ENCODE peak calls at places on chromosome 21, in four cellular contexts. F, E, A and D are unnamed samples. For H3K4me1, the result is how much of the 10 kb centered on the place peaks cover.

GRCh38 chr21:31901342-31901741 is 28.5 kb downstream of the HUNK start:
- DNase-seq in F (no peak), E (no peak), A (no peak), D (no peak)

GRCh38 chr21:30468912-30469812 is 11.0 kb downstream of the KRTAP19-1 start:
- DNase-seq in F (no peak), E (no peak), A (no peak), D (no peak)

GRCh38 chr21:37005548-37006242 is 807 bp upstream of the RIPPLY3 start:
- DNase-seq in F (no peak), E (no peak), A (no peak), D (no peak)

GRCh38 chr21:32332463-32332951 is 33.9 kb downstream of the MRAP start:
- DNase-seq in F (no peak), E (no peak), A (no peak), D (no peak)

GRCh38 chr21:38300180-38300579 is 43.4 kb downstream of the KCNJ15 start:
- DNase-seq in F (no peak), E (no peak), A (no peak), D (no peak)

GRCh38 chr21:26117972-26118367 is 52.6 kb downstream of the APP start:
- DNase-seq in F (no peak), E (no peak), A (no peak), D (no peak)

GRCh38 chr21:32916088-32916487 is 109.6 kb upstream of the OLIG2 start:
- DNase-seq in F (no peak), E (no peak), A (no peak), D (no peak)

GRCh38 chr21:32920474-32920873 is 105.3 kb upstream of the OLIG2 start:
- DNase-seq in F (no peak), E (no peak), A (no peak), D (no peak)

GRCh38 chr21:37202221-37202805 is 64.8 kb downstream of the VPS26C start:
- DNase-seq in F (no peak), E (no peak), A (no peak), D (no peak)

GRCh38 chr21:32494946-32495703 is 82.6 kb downstream of the EVA1C start:
- DNase-seq in F (peak), E (no peak), A (no peak), D (peak)

GRCh38 chr21:27112186-27112585 is 145.3 kb upstream of the ADAMTS5 start:
- DNase-seq in F (no peak), E (no peak), A (no peak), D (no peak)

GRCh38 chr21:31248598-31248997 is 95.5 kb downstream of the TIAM1 start:
- DNase-seq in F (no peak), E (peak), A (no peak), D (peak)

GRCh38 chr21:31752967-31753366 is 21.0 kb upstream of the SCAF4 start:
- DNase-seq in F (no peak), E (no peak), A (no peak), D (no peak)

GRCh38 chr21:32009263-32009662 is 136.4 kb downstream of the HUNK start:
- DNase-seq in F (no peak), E (no peak), A (no peak), D (no peak)

GRCh38 chr21:32314806-32315205 is 16.2 kb downstream of the MRAP start:
- DNase-seq in F (no peak), E (no peak), A (no peak), D (no peak)

GRCh38 chr21:36699026-36699545 is at the start of gene SIM2:
- DNase-seq in F (no peak), E (no peak), A (no peak), D (no peak)

GRCh38 chr21:32386195-32386870 is 6.5 kb downstream of the URB1 start:
- DNase-seq in F (no peak), E (peak), A (no peak), D (no peak)

GRCh38 chr21:21406918-21407317 is 408.7 kb downstream of the NCAM2 start:
- DNase-seq in F (no peak), E (no peak), A (no peak), D (no peak)

GRCh38 chr21:37166733-37167132 is 93.7 kb downstream of the TTC3 start:
- DNase-seq in F (no peak), E (no peak), A (no peak), D (no peak)

GRCh38 chr21:33642896-33643657 is 776 bp downstream of the ITSN1 start:
- DNase-seq in F (peak), E (no peak), A (no peak), D (peak)

GRCh38 chr21:33135925-33136324 is 66.0 kb downstream of the OLIG1 start:
- DNase-seq in F (no peak), E (no peak), A (no peak), D (no peak)

GRCh38 chr21:22711636-22712035 is 1713.4 kb downstream of the NCAM2 start:
- DNase-seq in F (no peak), E (no peak), A (no peak), D (no peak)

GRCh38 chr21:18451679-18452078 is 48.1 kb upstream of the TMPRSS15 start:
- DNase-seq in F (no peak), E (no peak), A (no peak), D (no peak)

GRCh38 chr21:36676039-36676950 is 22.6 kb upstream of the SIM2 start:
- DNase-seq in F (no peak), E (no peak), A (no peak), D (no peak)

GRCh38 chr21:27047331-27048314 is 80.7 kb upstream of the ADAMTS5 start:
- DNase-seq in F (no peak), E (no peak), A (no peak), D (peak)

GRCh38 chr21:42724226-42724920 is 71.0 kb downstream of the PDE9A start:
- DNase-seq in F (peak), E (no peak), A (no peak), D (peak)
- H3K4me3 ChIP-seq in F (no peak), E (no peak), A (no peak), D (no peak)

GRCh38 chr21:34817821-34818662 is 149.2 kb downstream of the CLIC6 start:
- DNase-seq in F (no peak), E (no peak), A (no peak), D (no peak)

GRCh38 chr21:34818663-34819158 is 149.9 kb downstream of the CLIC6 start:
- DNase-seq in F (no peak), E (no peak), A (no peak), D (peak)

GRCh38 chr21:34813266-34813886 is 144.6 kb downstream of the CLIC6 start:
- DNase-seq in F (no peak), E (peak), A (no peak), D (peak)

GRCh38 chr21:34814529-34814951 is 145.7 kb downstream of the CLIC6 start:
- DNase-seq in F (no peak), E (no peak), A (no peak), D (no peak)

DNA sequence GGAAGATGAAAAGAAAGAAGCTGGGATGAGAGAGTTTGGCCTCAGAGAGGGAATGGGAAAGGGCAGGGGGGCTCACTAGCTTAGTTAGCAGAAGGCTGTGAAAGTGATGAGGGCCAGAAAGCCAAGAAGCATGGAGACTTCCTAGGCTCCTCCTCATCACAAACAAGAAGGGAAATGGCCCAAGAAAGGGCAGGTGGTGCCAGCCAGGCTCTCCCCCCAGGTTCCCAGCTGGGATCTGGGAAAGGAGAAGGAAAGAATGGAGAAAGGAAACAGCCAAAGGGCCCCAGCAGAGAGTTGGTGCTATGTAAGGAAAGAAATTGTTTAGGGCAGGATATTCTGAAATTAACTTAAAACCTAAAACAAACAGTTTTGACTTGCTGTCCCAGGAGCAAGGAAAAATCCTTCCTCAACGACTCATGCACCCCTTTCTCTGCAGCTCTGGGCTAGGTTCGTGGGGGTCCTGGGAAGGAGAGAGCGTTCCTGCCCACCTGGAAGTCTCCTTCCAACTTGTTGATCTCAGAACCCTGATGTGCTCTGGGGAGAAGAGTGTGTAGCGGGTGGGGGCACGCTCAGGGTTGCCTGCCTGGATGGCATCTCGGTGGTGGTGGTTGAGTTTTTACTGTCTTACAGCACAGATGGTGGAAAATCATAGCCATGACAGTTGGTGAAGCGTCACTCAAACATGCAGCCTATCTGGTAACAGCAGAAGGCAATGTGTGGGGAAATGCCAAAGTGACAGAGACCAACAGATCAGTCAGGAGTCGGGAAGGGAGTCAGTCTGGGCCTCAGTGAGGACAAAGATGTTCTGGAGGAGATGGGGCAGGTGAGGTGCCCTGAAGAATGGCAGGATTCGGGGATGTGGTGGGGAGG is 147.3 kb downstream of the CLIC6 start:
- DNase-seq in F (no peak), E (no peak), A (no peak), D (no peak)
- H3K4me1 ChIP-seq in F (under half), E (half or more), A (under half), D (half or more)

GRCh38 chr21:35503646-35504045 is 454.5 kb upstream of the RUNX1 start:
- DNase-seq in F (no peak), E (no peak), A (no peak), D (no peak)
- H3K27ac ChIP-seq in F (no peak), E (no peak), A (no peak), D (no peak)

GRCh38 chr21:45640001-45640887 is 3.3 kb upstream of the PCBP3 start:
- DNase-seq in F (no peak), E (no peak), A (no peak), D (no peak)
- H3K4me3 ChIP-seq in F (no peak), E (no peak), A (no peak), D (no peak)

GRCh38 chr21:43346551-43346950 is 80.4 kb downstream of the SIK1 start:
- DNase-seq in F (no peak), E (no peak), A (no peak), D (no peak)
- H3K4me1 ChIP-seq in F (under half), E (under half), A (under half), D (under half)

DNA sequence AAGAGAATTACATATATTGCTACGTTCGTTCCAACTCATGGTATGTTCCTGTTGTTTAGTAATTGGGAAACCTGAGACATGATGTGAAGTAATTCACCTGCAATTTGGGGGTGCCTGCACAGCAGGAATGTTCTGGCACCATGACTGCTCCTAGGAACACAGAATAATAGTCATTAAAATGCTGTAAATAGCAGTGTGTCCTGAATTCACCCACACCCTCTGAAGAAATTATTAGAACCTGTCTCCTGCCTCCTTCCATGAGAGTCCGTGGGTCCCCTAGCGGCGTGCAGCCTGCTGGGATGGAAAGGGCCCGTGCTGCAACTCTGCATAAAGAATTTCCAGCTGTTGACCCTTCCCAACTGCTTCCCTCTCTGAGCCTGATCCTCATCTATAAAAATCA is 143.1 kb downstream of the PCBP3 start:
- DNase-seq in F (no peak), E (no peak), A (no peak), D (no peak)
- H3K27ac ChIP-seq in F (no peak), E (no peak), A (no peak), D (no peak)

GRCh38 chr21:29208666-29209059 is 78.2 kb downstream of the MAP3K7CL start:
- DNase-seq in F (no peak), E (no peak), A (no peak), D (peak)
- H3K4me3 ChIP-seq in F (no peak), E (no peak), A (no peak), D (no peak)

DNA sequence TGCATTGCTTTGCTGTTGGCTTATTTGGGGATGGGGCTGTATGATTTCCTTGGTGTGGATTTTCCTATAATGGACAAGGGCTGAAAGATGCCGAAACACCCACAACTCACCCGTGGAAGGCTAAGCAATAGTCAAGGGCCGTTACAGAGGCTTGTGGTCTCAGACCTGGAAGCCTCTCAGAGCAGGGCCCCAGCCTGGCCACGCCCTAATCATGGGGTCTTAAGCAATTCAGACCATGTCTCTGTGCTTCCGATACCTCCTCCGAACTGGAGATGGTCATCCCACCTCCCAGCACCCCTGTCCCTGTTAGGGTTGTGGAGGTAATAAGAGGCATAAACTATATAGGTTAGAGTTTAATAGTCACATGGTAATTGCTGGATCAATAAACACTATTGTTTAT is 3.4 kb downstream of the ABCG1 start:
- DNase-seq in F (no peak), E (no peak), A (no peak), D (no peak)
- H3K4me1 ChIP-seq in F (under half), E (under half), A (under half), D (under half)